ENCODE peak calls at places on chromosomes 4 and X, in five cellular contexts. A, C, X, K and T are unnamed samples.

GRCh38 chr4:7971881-7972500 is 32.3 kb upstream of the AFAP1 start:
- DNase-seq in C (no peak), A (no peak), X (no peak), K (peak), T (no peak)

GRCh38 chr4:48112017-48112667 is 21.9 kb downstream of the TXK start:
- DNase-seq in A (no peak), X (no peak), C (no peak), K (no peak), T (no peak)

GRCh38 chrX:23554304-23554703 is 113.0 kb upstream of the PRDX4 start:
- DNase-seq in X (no peak), K (no peak), C (peak), A (peak), T (peak)

GRCh38 chrX:100072286-100072685 is 337.8 kb downstream of the PCDH19 start:
- DNase-seq in A (no peak), C (no peak), K (no peak), X (no peak), T (no peak)

GRCh38 chrX:42748067-42748850 is 29.7 kb downstream of the PPP1R2C start:
- DNase-seq in X (no peak), A (no peak), K (no peak), C (no peak), T (no peak)

GRCh38 chr4:15682340-15682725 is 706 bp downstream of the FAM200B start:
- DNase-seq in K (no peak), A (no peak), C (no peak), X (no peak), T (peak)

GRCh38 chr4:149343614-149344013 is 472.0 kb downstream of the IQCM start:
- DNase-seq in C (no peak), X (no peak), A (no peak), K (no peak), T (no peak)

GRCh38 chrX:51608766-51609165 is 9.9 kb downstream of the CENPVL3 start:
- DNase-seq in X (no peak), K (no peak), A (no peak), C (no peak), T (no peak)

GRCh38 chr4:48804584-48805301 is 24.7 kb upstream of the FRYL start:
- DNase-seq in X (no peak), A (no peak), C (no peak), K (no peak), T (no peak)

GRCh38 chr4:121938282-121939092 is 13.4 kb downstream of the TRPC3 start:
- DNase-seq in C (no peak), X (no peak), A (no peak), K (no peak), T (no peak)

GRCh38 chrX:110284159-110284558 is 33.7 kb downstream of the AMMECR1 start:
- DNase-seq in C (peak), A (no peak), K (no peak), X (no peak), T (no peak)

GRCh38 chr4:20159516-20159915 is 92.2 kb upstream of the SLIT2 start:
- DNase-seq in A (no peak), C (no peak), X (no peak), K (no peak), T (no peak)

GRCh38 chrX:1213971-1214370 is 1.5 kb upstream of the CRLF2 start:
- DNase-seq in A (no peak), X (no peak), K (peak), C (no peak), T (no peak)

GRCh38 chr4:8323947-8324555 is 54.5 kb downstream of the HTRA3 start:
- DNase-seq in X (no peak), K (no peak), A (no peak), C (no peak), T (no peak)

GRCh38 chrX:54087661-54088060 is 43.4 kb upstream of the PHF8 start:
- DNase-seq in X (no peak), C (no peak), A (no peak), K (no peak), T (no peak)

GRCh38 chr4:186946682-186947294 is 223.1 kb upstream of the FAT1 start:
- DNase-seq in X (no peak), A (peak), C (no peak), K (peak), T (no peak)

GRCh38 chr4:81604683-81605082 is 133.0 kb upstream of the RASGEF1B start:
- DNase-seq in C (no peak), A (no peak), X (no peak), K (no peak), T (no peak)

GRCh38 chr4:3196670-3197359 is 52.1 kb upstream of the MSANTD1 start:
- DNase-seq in C (no peak), K (no peak), A (no peak), X (no peak), T (no peak)

GRCh38 chr4:68326146-68326545 is 23.7 kb downstream of the YTHDC1 start:
- DNase-seq in K (no peak), C (no peak), X (no peak), A (no peak), T (no peak)

GRCh38 chr4:147546341-147546740 is 65.4 kb downstream of the EDNRA start:
- DNase-seq in X (no peak), A (no peak), K (no peak), C (peak), T (no peak)

GRCh38 chrX:22534643-22535042 is 261.9 kb downstream of the CBLL2 start:
- DNase-seq in A (no peak), C (peak), K (no peak), X (no peak), T (no peak)

GRCh38 chr4:39758176-39758575 is 60.2 kb downstream of the UBE2K start:
- DNase-seq in A (no peak), K (no peak), X (no peak), C (no peak), T (no peak)

GRCh38 chrX:18898517-18898916 is 85.4 kb downstream of the PHKA2 start:
- DNase-seq in A (no peak), X (no peak), K (no peak), C (no peak), T (no peak)

GRCh38 chrX:85516131-85516530 is 136.7 kb upstream of the POF1B start:
- DNase-seq in X (no peak), C (no peak), K (no peak), A (no peak), T (no peak)

GRCh38 chr4:80465238-80465637 is 129.7 kb downstream of the CFAP299 start:
- DNase-seq in K (no peak), C (no peak), A (no peak), X (no peak), T (no peak)

GRCh38 chrX:13894888-13895564 is 78.1 kb upstream of the GPM6B start:
- DNase-seq in X (no peak), K (no peak), A (no peak), C (no peak), T (no peak)

GRCh38 chr4:83831588-83831987 is 295.7 kb downstream of the GPAT3 start:
- DNase-seq in C (no peak), K (no peak), X (no peak), A (no peak), T (no peak)

GRCh38 chrX:2897311-2897689 is 31.8 kb downstream of the ARSD start:
- DNase-seq in X (no peak), K (no peak), C (no peak), A (no peak), T (no peak)

GRCh38 chr4:3700736-3701135 is 65.4 kb upstream of the ADRA2C start:
- DNase-seq in C (no peak), X (peak), A (no peak), K (peak), T (no peak)

GRCh38 chr4:133320576-133321170 is 171.6 kb downstream of the PCDH10 start:
- DNase-seq in A (peak), C (peak), X (no peak), K (no peak), T (peak)

GRCh38 chrX:152637649-152638442 is at the start of gene GABRQ:
- DNase-seq in X (peak), K (peak), A (peak), C (peak), T (peak)

GRCh38 chr4:26124753-26125236 is 196.0 kb upstream of the RBPJ start:
- DNase-seq in K (no peak), A (peak), X (no peak), C (no peak), T (no peak)

GRCh38 chrX:142804085-142804484 is 221.6 kb upstream of the SPANXN4 start:
- DNase-seq in X (no peak), A (no peak), K (no peak), C (no peak), T (peak)

GRCh38 chr4:102299708-102300107 is 45.6 kb downstream of the SLC39A8 start:
- DNase-seq in X (peak), K (no peak), C (peak), A (peak), T (peak)

GRCh38 chr4:177265729-177266128 is 43.9 kb upstream of the NEIL3 start:
- DNase-seq in C (no peak), A (no peak), K (no peak), X (no peak), T (no peak)

GRCh38 chr4:118279328-118279727 is 73.5 kb downstream of the PRSS12 start:
- DNase-seq in A (no peak), X (no peak), K (no peak), C (no peak), T (peak)

GRCh38 chr4:131721883-131722282 is 1427.2 kb upstream of the PCDH10 start:
- DNase-seq in K (peak), X (no peak), A (no peak), C (no peak), T (no peak)

GRCh38 chrX:151977009-151977408 is 2.5 kb upstream of the GABRE start:
- DNase-seq in K (no peak), A (no peak), C (no peak), X (no peak), T (no peak)

GRCh38 chrX:40406330-40406859 is 174.4 kb upstream of the ATP6AP2 start:
- DNase-seq in C (no peak), X (no peak), A (no peak), K (no peak), T (peak)

GRCh38 chr4:25826074-25826752 is 36.6 kb downstream of the SEL1L3 start:
- DNase-seq in K (no peak), A (no peak), X (no peak), C (no peak), T (no peak)

DNA sequence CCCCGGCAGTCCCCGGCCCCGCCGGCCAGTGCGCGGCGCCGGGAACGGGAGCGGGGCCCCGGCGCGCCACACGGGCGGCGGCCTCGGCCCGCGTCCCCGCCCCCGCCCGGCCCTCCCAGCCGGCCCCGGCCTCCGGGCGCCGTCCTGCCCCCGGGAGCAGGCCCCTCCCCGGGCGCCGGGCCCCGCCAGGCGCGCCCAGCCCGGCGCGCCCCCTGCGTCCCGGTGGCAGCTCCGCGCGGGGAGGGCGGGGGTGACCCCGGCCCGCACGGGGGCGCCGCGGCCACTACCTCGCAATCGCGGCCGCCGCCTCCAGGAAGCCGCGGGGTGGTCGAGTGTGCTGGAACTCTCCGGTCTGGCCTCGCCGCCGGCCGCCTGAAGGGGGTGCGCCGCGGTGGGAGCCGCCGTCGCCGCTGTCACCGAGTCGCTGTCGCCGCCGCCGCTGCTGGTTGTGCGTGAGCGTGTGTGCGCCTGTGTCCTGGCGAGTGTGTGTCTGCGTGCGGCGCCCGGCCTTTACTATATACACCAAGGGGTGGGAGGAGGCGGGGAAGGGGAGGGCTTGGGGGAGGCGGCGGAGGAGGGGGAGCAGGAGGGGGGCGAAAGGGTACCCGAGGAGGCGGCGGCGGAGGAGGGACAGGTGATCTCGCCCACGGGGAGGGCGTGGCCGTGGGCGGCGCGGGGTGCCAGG is at the start of gene RAI2:
- DNase-seq in K (peak), C (no peak), A (no peak), X (peak), T (no peak)
- H3K4me3 ChIP-seq in K (peak), C (peak), A (no peak), X (peak), T (no peak)

GRCh38 chr4:145937021-145937861 is 1.4 kb downstream of the ZNF827 start:
- DNase-seq in K (peak), X (peak), A (no peak), C (no peak), T (peak)

GRCh38 chr4:145934434-145935047 is 4.1 kb downstream of the ZNF827 start:
- DNase-seq in C (no peak), K (no peak), A (no peak), X (no peak), T (peak)

GRCh38 chr4:145937990-145938611 is 522 bp downstream of the ZNF827 start:
- DNase-seq in A (no peak), X (no peak), C (no peak), K (no peak), T (peak)

GRCh38 chr4:145935253-145936141 is 3.1 kb downstream of the ZNF827 start:
- DNase-seq in C (no peak), K (no peak), X (peak), A (no peak), T (peak)

GRCh38 chr4:145936142-145937020 is 2.2 kb downstream of the ZNF827 start:
- DNase-seq in X (peak), K (peak), A (no peak), C (no peak), T (peak)
- TF ChIP-seq CTCF in X (peak), K (no peak), A (no peak), C (peak), T (peak)

GRCh38 chr4:385934-386707 is 48.5 kb downstream of the ZNF141 start:
- DNase-seq in A (no peak), K (no peak), C (no peak), X (no peak), T (no peak)
- H3K4me3 ChIP-seq in A (no peak), K (peak), C (peak), X (no peak), T (no peak)

DNA sequence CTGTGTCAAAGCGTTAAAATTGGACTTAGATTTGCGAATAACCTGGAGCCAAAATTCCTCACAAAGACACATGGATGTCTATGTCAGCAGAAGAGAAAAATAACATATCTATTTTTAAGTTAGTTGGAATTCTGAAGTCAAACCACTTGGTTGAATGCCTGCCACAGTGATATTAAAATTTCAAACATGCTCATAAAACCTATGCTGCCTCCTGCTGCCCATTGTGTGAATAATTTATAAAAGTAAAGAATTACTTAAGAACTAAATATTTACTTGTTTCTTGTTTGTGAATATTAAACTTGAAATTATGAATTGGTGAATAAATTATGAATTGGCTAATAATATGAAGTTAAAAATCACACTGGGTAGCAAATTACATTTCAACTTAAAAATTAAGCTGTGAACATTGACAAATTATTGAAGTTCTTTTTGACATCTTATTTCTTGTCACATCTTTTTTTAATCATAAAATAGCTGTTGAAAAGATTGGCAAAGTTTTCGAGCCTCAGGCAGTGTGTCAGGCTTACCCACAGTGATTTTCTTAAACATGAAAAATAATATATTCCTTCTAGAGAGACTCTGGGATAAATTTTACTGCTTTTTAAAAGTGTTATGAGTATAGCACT is 35.4 kb downstream of the FABP2 start:
- DNase-seq in X (no peak), C (peak), K (no peak), A (peak), T (peak)
- TF ChIP-seq CTCF in X (peak), C (peak), K (peak), A (peak), T (peak)